ENCODE peak calls at places on chromosomes 12 and 14, in nine cellular contexts. F is CD14-positive monocyte; U is NCI-H1105; T is lung; V is upper lobe of right lung; N is occipital lobe; M is effector memory CD4-positive, alpha-beta T cell; K is type B pancreatic cell; H is GM13977. G is an unnamed sample.

GRCh38 chr14:54572316-54572715 is 5.4 kb downstream of the SAMD4A start:
- DNase-seq in T (no peak), H (no peak), N (no peak), U (peak; percentile 4), F (no peak), M (no peak), V (no peak), K (no peak), G (no peak)

GRCh38 chr12:101018540-101018939 is 191.5 kb downstream of the SLC5A8 start:
- DNase-seq in U (no peak), M (no peak), K (no peak), N (no peak), T (no peak), F (no peak), V (no peak), H (no peak), G (no peak)

GRCh38 chr14:30960216-30960615 is 65.2 kb upstream of the AP4S1 start:
- DNase-seq in M (no peak), K (no peak), F (no peak), U (no peak), H (no peak), V (no peak), N (no peak), T (no peak), G (no peak)

GRCh38 chr12:104656921-104657320 is 200.2 kb downstream of the CHST11 start:
- DNase-seq in K (no peak), U (no peak), F (no peak), T (no peak), H (no peak), V (no peak), N (no peak), M (no peak), G (no peak)

GRCh38 chr14:102437997-102438922 is 71.3 kb downstream of the ANKRD9 start:
- DNase-seq in U (peak; percentile 94), M (peak; percentile 54), K (peak; percentile 89), V (peak; percentile 92), H (peak; percentile 81), N (peak; percentile 77), T (peak; percentile 83), F (peak; percentile 57), G (peak; percentile 93)

GRCh38 chr12:52007158-52007921 is 594 bp downstream of the TAMALIN start:
- DNase-seq in H (peak; percentile 77), F (peak; percentile 81), N (no peak), K (no peak), T (no peak), U (no peak), M (peak; percentile 42), V (no peak), G (no peak)

GRCh38 chr14:67253076-67253635 is 11.9 kb downstream of the PALS1 start:
- DNase-seq in M (no peak), T (no peak), F (no peak), H (no peak), N (no peak), U (no peak), V (no peak), K (no peak), G (no peak)

GRCh38 chr12:81080431-81080983 is 2.6 kb downstream of the ACSS3 start:
- DNase-seq in V (no peak), U (no peak), M (no peak), N (no peak), K (no peak), F (no peak), H (no peak), T (no peak), G (no peak)

GRCh38 chr12:127480775-127481314 is 786.1 kb upstream of the TMEM132C start:
- DNase-seq in H (no peak), U (no peak), F (no peak), T (no peak), M (no peak), V (no peak), K (no peak), N (no peak), G (no peak)

GRCh38 chr12:108734200-108734906 is 3.0 kb upstream of the CORO1C start:
- DNase-seq in N (peak; percentile 23), U (no peak), V (no peak), H (no peak), M (no peak), T (no peak), F (peak; percentile 90), K (no peak), G (peak; percentile 40)

GRCh38 chr12:121038861-121039654 is at the start of gene OASL:
- DNase-seq in M (peak; percentile 79), V (peak; percentile 76), T (no peak), F (peak; percentile 74), U (no peak), K (no peak), N (no peak), H (peak; percentile 56), G (no peak)

GRCh38 chr12:87511371-87511770 is 517.8 kb downstream of the C12orf50 start:
- DNase-seq in H (no peak), M (no peak), N (no peak), U (no peak), F (no peak), T (no peak), K (no peak), V (no peak), G (no peak)